ENCODE peak calls at places on chromosome 11, in six cellular contexts. F is NCI-H345; B is activated T-cell treated with anti-CD3 and anti-CD28 coated beads, Interleukin-2, amount 50 U/mL, for 72 hours; H is AG08395; N is NCI-H1417 treated with DMSO at 0.1 percent for 48 hours; L is left ventricle myocardium inferior. X is an unnamed sample.

GRCh38 chr11:121767433-121767832 is 314.7 kb upstream of the SORL1-AS1 start:
- DNase-seq in N (no peak), B (no peak), L (no peak), F (no peak), H (no peak), X (no peak)

GRCh38 chr11:34345991-34346480 is 11.8 kb downstream of the ABTB2 start:
- DNase-seq in N (no peak), F (no peak), B (no peak), H (no peak), L (peak), X (no peak)

GRCh38 chr11:66849501-66850234 is 6.4 kb downstream of the RCE1 start:
- DNase-seq in F (no peak), L (no peak), B (no peak), H (no peak), N (no peak), X (no peak)

GRCh38 chr11:113131036-113131775 is 170.0 kb downstream of the NCAM1 start:
- DNase-seq in N (no peak), F (no peak), H (no peak), L (no peak), B (no peak), X (no peak)

GRCh38 chr11:88420165-88420781 is 82.7 kb upstream of the CTSC start:
- DNase-seq in B (no peak), L (peak), H (peak), N (no peak), F (no peak), X (no peak)

GRCh38 chr11:27031754-27032153 is 8.9 kb upstream of the BBOX1 start:
- DNase-seq in H (no peak), N (no peak), F (no peak), B (no peak), L (no peak), X (no peak)

GRCh38 chr11:70942593-70942992 is 309.8 kb downstream of the SHANK2 start:
- DNase-seq in B (peak), N (no peak), L (no peak), H (no peak), F (no peak), X (no peak)

GRCh38 chr11:47276923-47277322 is 7.0 kb downstream of the MADD start:
- DNase-seq in F (no peak), N (no peak), H (no peak), L (no peak), B (no peak), X (no peak)

GRCh38 chr11:117839936-117840813 is 15.6 kb upstream of the FXYD2 start:
- DNase-seq in B (no peak), N (no peak), H (no peak), L (peak), F (no peak), X (peak)

GRCh38 chr11:36023922-36024321 is 80.1 kb downstream of the LDLRAD3 start:
- DNase-seq in N (no peak), F (no peak), L (no peak), B (no peak), H (peak), X (no peak)

GRCh38 chr11:66323684-66324083 is 6.8 kb upstream of the CD248 start:
- DNase-seq in H (no peak), N (no peak), B (no peak), F (no peak), L (no peak), X (no peak)

GRCh38 chr11:356610-357009 is 12.7 kb upstream of the B4GALNT4 start:
- DNase-seq in L (no peak), H (no peak), N (no peak), B (no peak), F (no peak), X (no peak)

GRCh38 chr11:3616721-3617460 is 24.9 kb downstream of the ART5 start:
- DNase-seq in L (no peak), H (no peak), N (no peak), B (no peak), F (peak), X (no peak)

GRCh38 chr11:13287026-13287425 is 9.4 kb downstream of the BMAL1 start:
- DNase-seq in N (no peak), L (no peak), F (no peak), H (no peak), B (peak), X (no peak)

GRCh38 chr11:74288161-74288560 is 23.3 kb downstream of the P4HA3 start:
- DNase-seq in H (peak), B (no peak), F (no peak), N (no peak), L (no peak), X (no peak)

GRCh38 chr11:45750439-45750838 is 54.5 kb upstream of the SLC35C1 start:
- DNase-seq in H (no peak), F (no peak), N (no peak), B (no peak), L (no peak), X (no peak)

GRCh38 chr11:6992026-6992425 is 28.1 kb downstream of the ZNF214 start:
- DNase-seq in N (no peak), B (no peak), L (no peak), H (peak), F (no peak), X (no peak)

GRCh38 chr11:65851083-65851579 is 6.8 kb downstream of the CFL1 start:
- DNase-seq in N (no peak), H (no peak), F (no peak), L (no peak), B (no peak), X (peak)

GRCh38 chr11:36672815-36673450 is 74.9 kb upstream of the RAG2 start:
- DNase-seq in B (peak), F (peak), H (peak), L (no peak), N (peak), X (no peak)

GRCh38 chr11:46106530-46107407 is 14.5 kb downstream of the PHF21A start:
- DNase-seq in N (no peak), F (no peak), H (peak), L (no peak), B (no peak), X (no peak)

GRCh38 chr11:126544311-126545056 is 189.0 kb downstream of the ST3GAL4 start:
- DNase-seq in N (no peak), L (no peak), H (peak), B (no peak), F (peak), X (no peak)

GRCh38 chr11:45663486-45664375 is 1.7 kb downstream of the CHST1 start:
- DNase-seq in H (no peak), L (no peak), B (no peak), F (peak), N (no peak), X (no peak)

GRCh38 chr11:46281374-46281831 is 3.9 kb downstream of the CREB3L1 start:
- DNase-seq in L (no peak), N (no peak), B (no peak), H (no peak), F (no peak), X (no peak)

GRCh38 chr11:17734418-17734911 is at the start of gene KCNC1:
- DNase-seq in L (no peak), H (peak), F (peak), B (no peak), N (no peak), X (no peak)

GRCh38 chr11:111765984-111766833 is at the start of gene PPP2R1B:
- DNase-seq in L (peak), B (peak), N (peak), H (peak), F (peak), X (peak)

GRCh38 chr11:126484266-126484665 is 128.8 kb downstream of the ST3GAL4 start:
- DNase-seq in H (no peak), N (no peak), B (no peak), F (no peak), L (no peak), X (no peak)

GRCh38 chr11:71964641-71965040 is 34.1 kb upstream of the IL18BP start:
- DNase-seq in H (no peak), L (no peak), B (no peak), F (no peak), N (no peak), X (no peak)

GRCh38 chr11:65814131-65814959 is 19.4 kb upstream of the SNX32 start:
- DNase-seq in L (no peak), F (no peak), H (no peak), B (no peak), N (no peak), X (no peak)

GRCh38 chr11:61056981-61057380 is 45.3 kb upstream of the CD5 start:
- DNase-seq in L (no peak), N (no peak), F (no peak), H (no peak), B (no peak), X (peak)

GRCh38 chr11:11569936-11570491 is 51.8 kb downstream of the GALNT18 start:
- DNase-seq in N (no peak), L (peak), F (no peak), B (no peak), H (peak), X (no peak)